ENCODE peak calls at places on chromosomes 4 and X, in four cellular contexts. L is NCI-H345; P is effector CD4-positive, alpha-beta T cell; J is activated T-cell treated with anti-CD3 and anti-CD28 coated beads for 1 hour. I is an unnamed sample.

GRCh38 chrX:41445171-41445570 is 2.0 kb upstream of the NYX start:
- DNase-seq in P (no peak), J (no peak), L (no peak), I (no peak)

GRCh38 chrX:151987108-151987507 is 12.6 kb upstream of the GABRE start:
- DNase-seq in J (no peak), L (no peak), P (no peak), I (no peak)

GRCh38 chr4:94463771-94464170 is 12.0 kb downstream of the PDLIM5 start:
- DNase-seq in L (no peak), P (no peak), J (no peak), I (no peak)

GRCh38 chr4:7110546-7110945 is 42.7 kb upstream of the GRPEL1 start:
- DNase-seq in J (no peak), L (no peak), P (no peak), I (no peak)

GRCh38 chrX:115330498-115331138 is 41.1 kb downstream of the LUZP4 start:
- DNase-seq in P (no peak), J (no peak), L (peak), I (peak)

GRCh38 chr4:52704133-52704532 is 45.0 kb upstream of the USP46 start:
- DNase-seq in J (no peak), L (no peak), P (no peak), I (no peak)

GRCh38 chrX:17242470-17242869 is 132.5 kb upstream of the NHS start:
- DNase-seq in P (peak), J (peak), L (peak), I (peak)

GRCh38 chrX:111284615-111285294 is 14.5 kb upstream of the CAPN6 start:
- DNase-seq in P (no peak), L (no peak), J (no peak), I (no peak)

GRCh38 chrX:72052415-72053090 is 79.2 kb downstream of the RTL5 start:
- DNase-seq in P (no peak), J (no peak), L (no peak), I (no peak)

I was measured in NCI-H146.